ENCODE peak calls at places on chromosomes 16 and 17, in four cellular contexts. Z, M, P and D are unnamed samples.
A peak's percentile ranks its signal among the peaks of the same experiment; 100 is the strongest.

GRCh38 chr17:21042434-21043295 is at the start of gene USP22:
- DNase-seq in Z (no peak), M (no peak), P (no peak), D (peak; percentile 99)

GRCh38 chr16:82031116-82032084 is 3.7 kb upstream of the HSD17B2 start:
- DNase-seq in Z (no peak), M (peak; percentile 76), P (peak; percentile 41), D (no peak)

GRCh38 chr16:67104061-67104460 is 5.7 kb upstream of the PHAF1 start:
- DNase-seq in Z (no peak), M (peak; percentile 52), P (no peak), D (no peak)

GRCh38 chr16:57786632-57787518 is 15.4 kb downstream of the KIFC3 start:
- DNase-seq in Z (peak; percentile 85), M (no peak), P (no peak), D (no peak)

GRCh38 chr17:1658100-1658499 is 8.4 kb upstream of the RILP start:
- DNase-seq in Z (no peak), M (no peak), P (no peak), D (no peak)

GRCh38 chr17:41528959-41529353 is 848 bp upstream of the KRT19 start:
- DNase-seq in Z (no peak), M (no peak), P (no peak), D (peak; percentile 42)

GRCh38 chr16:30644334-30644830 is 6.4 kb upstream of the PRR14 start:
- DNase-seq in Z (no peak), M (no peak), P (no peak), D (no peak)

GRCh38 chr17:9887521-9887920 is 17.6 kb downstream of the RCVRN start:
- DNase-seq in Z (no peak), M (no peak), P (no peak), D (no peak)

GRCh38 chr17:67417507-67417906 is 40.4 kb downstream of the PITPNC1 start:
- DNase-seq in Z (no peak), M (no peak), P (no peak), D (no peak)

GRCh38 chr16:70529051-70529777 is 5.6 kb downstream of the SF3B3 start:
- DNase-seq in Z (no peak), M (peak; percentile 70), P (peak; percentile 26), D (no peak)

GRCh38 chr17:29412780-29413565 is 22.8 kb downstream of the TAOK1 start:
- DNase-seq in Z (no peak), M (peak; percentile 74), P (peak; percentile 90), D (no peak)

GRCh38 chr16:84761448-84762368 is 58.1 kb upstream of the CRISPLD2 start:
- DNase-seq in Z (no peak), M (peak; percentile 42), P (no peak), D (no peak)

GRCh38 chr17:45293413-45294211 is 23.2 kb downstream of the MAP3K14 start:
- DNase-seq in Z (peak; percentile 88), M (peak; percentile 100), P (no peak), D (no peak)

GRCh38 chr17:73478768-73479424 is 165.3 kb downstream of the SDK2 start:
- DNase-seq in Z (no peak), M (no peak), P (no peak), D (no peak)

GRCh38 chr17:71764507-71764906 is 356.3 kb upstream of the SOX9 start:
- DNase-seq in Z (no peak), M (peak; percentile 13), P (no peak), D (peak; percentile 8)

GRCh38 chr16:85461814-85462404 is 151.2 kb upstream of the GSE1 start:
- DNase-seq in Z (no peak), M (no peak), P (no peak), D (peak; percentile 94)

GRCh38 chr17:43650471-43650870 is 11.3 kb downstream of the MEOX1 start:
- DNase-seq in Z (no peak), M (no peak), P (no peak), D (no peak)

GRCh38 chr16:35745821-35746248 is 2286.4 kb downstream of the TP53TG3F start:
- DNase-seq in Z (no peak), M (no peak), P (no peak), D (no peak)

GRCh38 chr16:69848635-69849545 is 86.8 kb downstream of the WWP2 start:
- DNase-seq in Z (peak; percentile 91), M (peak; percentile 92), P (peak; percentile 76), D (no peak)

GRCh38 chr17:32161506-32162365 is 19.4 kb downstream of the RHOT1 start:
- DNase-seq in Z (no peak), M (peak; percentile 96), P (peak; percentile 67), D (no peak)

GRCh38 chr17:6381052-6381451 is 53.9 kb downstream of the AIPL1 start:
- DNase-seq in Z (no peak), M (no peak), P (no peak), D (no peak)

GRCh38 chr16:21264226-21265036 is 13.7 kb downstream of the CRYM start:
- DNase-seq in Z (peak; percentile 58), M (no peak), P (no peak), D (no peak)